ENCODE peak calls at places on chromosomes 16 and 17, in five cellular contexts. One of them, this sample, is unnamed.
A peak's percentile ranks its signal among the peaks of the same experiment; 100 is the strongest.

GRCh38 chr16:75267631-75268264 is 16.3 kb upstream of the BCAR1 start:
- DNase-seq in tibial artery: no peak
- DNase-seq in NCI-H1694 treated with DMSO at 0.1 percent for 48 hours: peak; percentile 86
- DNase-seq in osteocyte: peak; percentile 85
- DNase-seq in endothelial cell: no peak
- DNase-seq in this sample: no peak

GRCh38 chr16:84196727-84197486 is 6.0 kb downstream of the ADAD2 start:
- DNase-seq in osteocyte: no peak
- DNase-seq in tibial artery: no peak
- DNase-seq in NCI-H1694 treated with DMSO at 0.1 percent for 48 hours: no peak
- DNase-seq in endothelial cell: no peak
- DNase-seq in this sample: no peak

GRCh38 chr16:66028505-66029216 is 337.8 kb upstream of the CDH5 start:
- DNase-seq in tibial artery: peak; percentile 63
- DNase-seq in endothelial cell: no peak
- DNase-seq in NCI-H1694 treated with DMSO at 0.1 percent for 48 hours: no peak
- DNase-seq in osteocyte: no peak
- DNase-seq in this sample: peak; percentile 67

GRCh38 chr16:87309912-87310485 is 7.2 kb downstream of the C16orf95 start:
- DNase-seq in endothelial cell: no peak
- DNase-seq in tibial artery: no peak
- DNase-seq in osteocyte: no peak
- DNase-seq in NCI-H1694 treated with DMSO at 0.1 percent for 48 hours: no peak
- DNase-seq in this sample: no peak

GRCh38 chr17:50918071-50918932 is 52.1 kb upstream of the TOB1 start:
- DNase-seq in endothelial cell: no peak
- DNase-seq in osteocyte: no peak
- DNase-seq in tibial artery: no peak
- DNase-seq in NCI-H1694 treated with DMSO at 0.1 percent for 48 hours: no peak
- DNase-seq in this sample: no peak

GRCh38 chr16:67528870-67529638 is 425 bp downstream of the RIPOR1 start:
- DNase-seq in endothelial cell: no peak
- DNase-seq in tibial artery: no peak
- DNase-seq in osteocyte: peak; percentile 91
- DNase-seq in NCI-H1694 treated with DMSO at 0.1 percent for 48 hours: no peak
- DNase-seq in this sample: peak; percentile 44

GRCh38 chr17:63966646-63967265 is 6.0 kb downstream of the SCN4A start:
- DNase-seq in osteocyte: no peak
- DNase-seq in endothelial cell: no peak
- DNase-seq in tibial artery: no peak
- DNase-seq in NCI-H1694 treated with DMSO at 0.1 percent for 48 hours: no peak
- DNase-seq in this sample: no peak

GRCh38 chr16:85676466-85676865 is 12.3 kb downstream of the GINS2 start:
- DNase-seq in tibial artery: no peak
- DNase-seq in endothelial cell: no peak
- DNase-seq in osteocyte: no peak
- DNase-seq in NCI-H1694 treated with DMSO at 0.1 percent for 48 hours: no peak
- DNase-seq in this sample: no peak

GRCh38 chr17:5122586-5123342 is 6.9 kb downstream of the USP6 start:
- DNase-seq in NCI-H1694 treated with DMSO at 0.1 percent for 48 hours: no peak
- DNase-seq in endothelial cell: peak; percentile 33
- DNase-seq in tibial artery: peak; percentile 18
- DNase-seq in osteocyte: peak; percentile 84
- DNase-seq in this sample: peak; percentile 4

GRCh38 chr17:7443499-7444485 is 1.1 kb upstream of the CHRNB1 start:
- DNase-seq in tibial artery: no peak
- DNase-seq in NCI-H1694 treated with DMSO at 0.1 percent for 48 hours: no peak
- DNase-seq in osteocyte: no peak
- DNase-seq in endothelial cell: no peak
- DNase-seq in this sample: peak; percentile 61

GRCh38 chr17:66663041-66663494 is 171.8 kb upstream of the CACNG5 start:
- DNase-seq in NCI-H1694 treated with DMSO at 0.1 percent for 48 hours: no peak
- DNase-seq in tibial artery: no peak
- DNase-seq in endothelial cell: no peak
- DNase-seq in osteocyte: no peak
- DNase-seq in this sample: no peak

GRCh38 chr16:88705076-88705684 is 1.0 kb downstream of the RNF166 start:
- DNase-seq in endothelial cell: no peak
- DNase-seq in NCI-H1694 treated with DMSO at 0.1 percent for 48 hours: no peak
- DNase-seq in osteocyte: no peak
- DNase-seq in tibial artery: peak; percentile 48
- DNase-seq in this sample: no peak

GRCh38 chr16:31064882-31065461 is 9.1 kb downstream of the ZNF668 start:
- DNase-seq in NCI-H1694 treated with DMSO at 0.1 percent for 48 hours: no peak
- DNase-seq in tibial artery: peak; percentile 65
- DNase-seq in osteocyte: no peak
- DNase-seq in endothelial cell: no peak
- DNase-seq in this sample: peak; percentile 90